ENCODE peak calls at places on chromosomes 1 and 21, in seven cellular contexts. One of them, this sample, is unnamed.

GRCh38 chr1:243501002-243501401 is 245.2 kb downstream of the SDCCAG8 start:
- DNase-seq in heart right ventricle: no peak
- DNase-seq in naive thymus-derived CD4-positive, alpha-beta T cell: no peak
- DNase-seq in CD8-positive, alpha-beta memory T cell: no peak
- DNase-seq in pancreas: no peak
- DNase-seq in endothelial cell of umbilical vein: no peak
- DNase-seq in Panc1: no peak
- DNase-seq in this sample: no peak

GRCh38 chr1:2518528-2518927 is 7.9 kb downstream of the PANK4 start:
- DNase-seq in heart right ventricle: no peak
- DNase-seq in naive thymus-derived CD4-positive, alpha-beta T cell: no peak
- DNase-seq in CD8-positive, alpha-beta memory T cell: no peak
- DNase-seq in pancreas: no peak
- DNase-seq in endothelial cell of umbilical vein: no peak
- DNase-seq in Panc1: no peak
- DNase-seq in this sample: no peak

GRCh38 chr1:224747578-224747977 is 131.5 kb downstream of the CNIH3 start:
- DNase-seq in heart right ventricle: no peak
- DNase-seq in naive thymus-derived CD4-positive, alpha-beta T cell: no peak
- DNase-seq in CD8-positive, alpha-beta memory T cell: no peak
- DNase-seq in pancreas: no peak
- DNase-seq in endothelial cell of umbilical vein: no peak
- DNase-seq in Panc1: no peak
- DNase-seq in this sample: no peak

GRCh38 chr1:83998205-83998598 is 730 bp downstream of the TTLL7 start:
- DNase-seq in heart right ventricle: no peak
- DNase-seq in naive thymus-derived CD4-positive, alpha-beta T cell: no peak
- DNase-seq in CD8-positive, alpha-beta memory T cell: no peak
- DNase-seq in pancreas: no peak
- DNase-seq in endothelial cell of umbilical vein: peak; percentile 11
- DNase-seq in Panc1: no peak
- DNase-seq in this sample: peak; percentile 31

GRCh38 chr1:239952348-239953307 is 139.1 kb upstream of the FMN2 start:
- DNase-seq in heart right ventricle: no peak
- DNase-seq in naive thymus-derived CD4-positive, alpha-beta T cell: no peak
- DNase-seq in CD8-positive, alpha-beta memory T cell: no peak
- DNase-seq in pancreas: peak; percentile 41
- DNase-seq in endothelial cell of umbilical vein: no peak
- DNase-seq in Panc1: no peak
- DNase-seq in this sample: no peak

GRCh38 chr1:41642922-41643321 is 158.4 kb upstream of the EDN2 start:
- DNase-seq in heart right ventricle: no peak
- DNase-seq in naive thymus-derived CD4-positive, alpha-beta T cell: no peak
- DNase-seq in CD8-positive, alpha-beta memory T cell: no peak
- DNase-seq in pancreas: no peak
- DNase-seq in endothelial cell of umbilical vein: no peak
- DNase-seq in Panc1: no peak
- DNase-seq in this sample: no peak

GRCh38 chr1:201538618-201539551 is at the start of gene NAV1:
- DNase-seq in heart right ventricle: peak; percentile 70
- DNase-seq in naive thymus-derived CD4-positive, alpha-beta T cell: no peak
- DNase-seq in CD8-positive, alpha-beta memory T cell: no peak
- DNase-seq in pancreas: peak; percentile 54
- DNase-seq in endothelial cell of umbilical vein: peak; percentile 84
- DNase-seq in Panc1: no peak
- DNase-seq in this sample: peak; percentile 59

GRCh38 chr1:181485276-181486097 is 2.2 kb downstream of the CACNA1E start:
- DNase-seq in heart right ventricle: no peak
- DNase-seq in naive thymus-derived CD4-positive, alpha-beta T cell: no peak
- DNase-seq in CD8-positive, alpha-beta memory T cell: no peak
- DNase-seq in pancreas: peak; percentile 21
- DNase-seq in endothelial cell of umbilical vein: no peak
- DNase-seq in Panc1: no peak
- DNase-seq in this sample: no peak

GRCh38 chr1:221708076-221708571 is 33.8 kb downstream of the DUSP10 start:
- DNase-seq in heart right ventricle: no peak
- DNase-seq in naive thymus-derived CD4-positive, alpha-beta T cell: no peak
- DNase-seq in CD8-positive, alpha-beta memory T cell: peak; percentile 70
- DNase-seq in pancreas: no peak
- DNase-seq in endothelial cell of umbilical vein: no peak
- DNase-seq in Panc1: no peak
- DNase-seq in this sample: no peak

GRCh38 chr1:4612991-4613390 is 41.4 kb upstream of the AJAP1 start:
- DNase-seq in heart right ventricle: no peak
- DNase-seq in naive thymus-derived CD4-positive, alpha-beta T cell: no peak
- DNase-seq in CD8-positive, alpha-beta memory T cell: no peak
- DNase-seq in pancreas: no peak
- DNase-seq in endothelial cell of umbilical vein: no peak
- DNase-seq in Panc1: no peak
- DNase-seq in this sample: no peak
- H3K9me3 ChIP-seq in heart right ventricle: no peaks in the 10 kb centered on the region
- H3K9me3 ChIP-seq in naive thymus-derived CD4-positive, alpha-beta T cell: peaks cover 12% of the 10 kb centered on the region
- H3K9me3 ChIP-seq in CD8-positive, alpha-beta memory T cell: no peaks in the 10 kb centered on the region
- H3K9me3 ChIP-seq in pancreas: no peaks in the 10 kb centered on the region
- H3K9me3 ChIP-seq in endothelial cell of umbilical vein: peaks cover 4% of the 10 kb centered on the region
- H3K9me3 ChIP-seq in Panc1: no peaks in the 10 kb centered on the region
- H3K9me3 ChIP-seq in this sample: peaks cover 22% of the 10 kb centered on the region

GRCh38 chr1:44802306-44803061 is 2.3 kb downstream of the PLK3 start:
- DNase-seq in heart right ventricle: no peak
- DNase-seq in naive thymus-derived CD4-positive, alpha-beta T cell: no peak
- DNase-seq in CD8-positive, alpha-beta memory T cell: peak; percentile 62
- DNase-seq in pancreas: no peak
- DNase-seq in endothelial cell of umbilical vein: no peak
- DNase-seq in Panc1: no peak
- DNase-seq in this sample: no peak
- H3K27ac ChIP-seq in heart right ventricle: peak overlapping the region; percentile 95
- H3K27ac ChIP-seq in naive thymus-derived CD4-positive, alpha-beta T cell: peak overlapping the region; percentile 94
- H3K27ac ChIP-seq in CD8-positive, alpha-beta memory T cell: peak overlapping the region; percentile 93
- H3K27ac ChIP-seq in pancreas: no peak overlapping the region
- H3K27ac ChIP-seq in endothelial cell of umbilical vein: peak overlapping the region; percentile 12
- H3K27ac ChIP-seq in Panc1: no peak overlapping the region
- H3K27ac ChIP-seq in this sample: no peak overlapping the region

DNA sequence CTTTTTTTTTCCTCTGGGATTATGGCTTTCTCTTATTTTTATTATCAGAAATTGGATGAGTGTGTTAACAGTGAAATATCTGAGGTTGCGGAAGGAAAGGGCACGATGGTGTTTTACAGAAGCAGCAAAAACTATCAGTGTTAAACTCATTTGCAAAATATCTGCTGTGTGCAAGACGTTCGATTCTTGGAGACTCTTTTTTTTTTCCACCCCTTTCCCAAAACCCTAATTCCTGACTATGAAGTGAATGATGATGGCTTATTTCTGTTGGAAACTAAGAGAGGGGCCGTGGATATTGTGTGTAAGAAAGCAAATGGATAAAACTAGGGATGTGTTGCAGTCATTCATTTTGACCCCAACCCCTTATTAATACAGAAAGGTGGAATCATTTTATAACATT is 677 bp downstream of the NCAM2 start:
- DNase-seq in heart right ventricle: no peak
- DNase-seq in naive thymus-derived CD4-positive, alpha-beta T cell: no peak
- DNase-seq in CD8-positive, alpha-beta memory T cell: no peak
- DNase-seq in pancreas: no peak
- DNase-seq in endothelial cell of umbilical vein: no peak
- DNase-seq in Panc1: no peak
- DNase-seq in this sample: no peak
- H3K4me3 ChIP-seq in heart right ventricle: peak overlapping the region; percentile 56
- H3K4me3 ChIP-seq in naive thymus-derived CD4-positive, alpha-beta T cell: peak overlapping the region; percentile 9
- H3K4me3 ChIP-seq in CD8-positive, alpha-beta memory T cell: peak overlapping the region; percentile 40
- H3K4me3 ChIP-seq in pancreas: peak overlapping the region; percentile 43
- H3K4me3 ChIP-seq in endothelial cell of umbilical vein: no peak overlapping the region
- H3K4me3 ChIP-seq in Panc1: peak overlapping the region; percentile 58
- H3K4me3 ChIP-seq in this sample: no peak overlapping the region

DNA sequence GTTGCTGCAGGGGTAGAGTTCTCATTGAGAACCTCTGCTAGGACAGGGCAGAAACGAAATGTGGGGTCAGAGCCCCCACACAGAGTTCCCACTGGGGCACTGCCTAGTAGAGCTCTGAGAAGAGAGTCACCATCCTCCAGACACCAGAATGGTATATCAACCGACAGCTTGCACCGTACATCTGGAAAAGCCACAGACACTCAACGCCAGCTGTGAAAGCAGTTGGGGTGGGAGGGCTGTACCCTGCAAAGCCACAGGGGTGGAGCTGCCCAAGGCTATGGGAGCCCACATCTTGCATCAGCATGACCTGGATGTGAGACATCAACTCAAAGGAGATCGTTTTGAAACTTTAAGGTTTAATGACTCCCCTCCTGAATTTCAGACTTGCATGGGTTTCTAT is 284.0 kb upstream of the DEPDC1 start:
- DNase-seq in heart right ventricle: no peak
- DNase-seq in naive thymus-derived CD4-positive, alpha-beta T cell: no peak
- DNase-seq in CD8-positive, alpha-beta memory T cell: no peak
- DNase-seq in pancreas: no peak
- DNase-seq in endothelial cell of umbilical vein: no peak
- DNase-seq in Panc1: no peak
- DNase-seq in this sample: no peak
- H3K9me3 ChIP-seq in heart right ventricle: no peaks in the 10 kb centered on the region
- H3K9me3 ChIP-seq in naive thymus-derived CD4-positive, alpha-beta T cell: peaks cover 4% of the 10 kb centered on the region
- H3K9me3 ChIP-seq in CD8-positive, alpha-beta memory T cell: no peaks in the 10 kb centered on the region
- H3K9me3 ChIP-seq in pancreas: no peaks in the 10 kb centered on the region
- H3K9me3 ChIP-seq in endothelial cell of umbilical vein: no peaks in the 10 kb centered on the region
- H3K9me3 ChIP-seq in Panc1: no peaks in the 10 kb centered on the region
- H3K9me3 ChIP-seq in this sample: peaks cover 6% of the 10 kb centered on the region

GRCh38 chr21:27425574-27425973 is 458.7 kb upstream of the ADAMTS5 start:
- DNase-seq in heart right ventricle: no peak
- DNase-seq in naive thymus-derived CD4-positive, alpha-beta T cell: no peak
- DNase-seq in CD8-positive, alpha-beta memory T cell: no peak
- DNase-seq in pancreas: no peak
- DNase-seq in endothelial cell of umbilical vein: no peak
- DNase-seq in Panc1: no peak
- DNase-seq in this sample: no peak
- H3K27ac ChIP-seq in heart right ventricle: no peak overlapping the region
- H3K27ac ChIP-seq in naive thymus-derived CD4-positive, alpha-beta T cell: no peak overlapping the region
- H3K27ac ChIP-seq in CD8-positive, alpha-beta memory T cell: no peak overlapping the region
- H3K27ac ChIP-seq in pancreas: no peak overlapping the region
- H3K27ac ChIP-seq in endothelial cell of umbilical vein: no peak overlapping the region
- H3K27ac ChIP-seq in Panc1: no peak overlapping the region
- H3K27ac ChIP-seq in this sample: no peak overlapping the region

DNA sequence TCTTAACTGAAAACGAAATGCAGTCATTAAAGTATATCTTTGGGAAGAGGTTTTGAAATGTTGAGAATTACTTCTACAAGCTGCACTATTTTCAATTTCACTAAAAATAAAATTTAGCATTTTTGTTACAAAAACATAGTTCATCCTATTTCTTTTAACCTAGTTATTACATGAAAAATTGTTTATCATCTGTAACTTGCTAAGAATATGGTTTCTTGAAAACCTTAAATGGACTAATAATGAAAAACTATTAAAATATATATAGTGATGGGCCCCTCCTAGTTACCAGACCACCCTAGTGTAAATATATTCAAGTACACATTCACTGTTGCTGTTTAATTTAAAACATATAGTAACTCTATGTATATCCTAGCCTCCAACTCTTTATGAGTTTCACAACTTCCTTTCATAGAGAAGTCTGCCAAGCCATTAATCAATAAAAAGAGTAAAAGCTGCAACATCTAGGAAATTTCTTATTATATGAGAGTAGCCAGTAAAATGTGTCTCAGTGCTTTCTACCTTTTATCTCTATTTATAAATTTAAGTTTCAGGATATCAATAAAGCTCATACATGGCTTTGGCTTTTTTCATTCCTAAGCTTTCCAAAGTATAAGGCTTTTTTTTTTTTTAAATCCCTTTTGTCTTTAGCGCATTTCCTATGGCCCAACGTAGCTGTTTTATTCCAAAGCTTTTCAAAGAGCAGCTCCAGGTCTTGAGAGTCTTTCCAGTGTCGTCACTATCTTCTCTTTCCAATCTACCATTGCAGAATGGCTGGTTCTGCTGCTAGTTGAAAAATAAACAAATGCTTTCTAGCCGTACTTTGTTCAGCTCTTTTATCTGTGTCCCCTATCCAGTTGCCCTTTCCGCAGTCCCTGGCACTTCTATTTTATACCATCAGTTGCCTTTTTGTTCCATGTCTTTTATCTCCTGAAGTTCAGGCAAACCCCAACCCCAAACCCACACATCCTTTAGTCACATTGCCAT is 6.5 kb downstream of the IRF2BP2 start:
- DNase-seq in heart right ventricle: no peak
- DNase-seq in naive thymus-derived CD4-positive, alpha-beta T cell: no peak
- DNase-seq in CD8-positive, alpha-beta memory T cell: no peak
- DNase-seq in pancreas: no peak
- DNase-seq in endothelial cell of umbilical vein: peak; percentile 66
- DNase-seq in Panc1: no peak
- DNase-seq in this sample: no peak
- H3K4me3 ChIP-seq in heart right ventricle: peak overlapping the region; percentile 90
- H3K4me3 ChIP-seq in naive thymus-derived CD4-positive, alpha-beta T cell: peak overlapping the region; percentile 28
- H3K4me3 ChIP-seq in CD8-positive, alpha-beta memory T cell: peak overlapping the region; percentile 93
- H3K4me3 ChIP-seq in pancreas: peak overlapping the region; percentile 96
- H3K4me3 ChIP-seq in endothelial cell of umbilical vein: peak overlapping the region; percentile 57
- H3K4me3 ChIP-seq in Panc1: peak overlapping the region; percentile 100
- H3K4me3 ChIP-seq in this sample: no peak overlapping the region

DNA sequence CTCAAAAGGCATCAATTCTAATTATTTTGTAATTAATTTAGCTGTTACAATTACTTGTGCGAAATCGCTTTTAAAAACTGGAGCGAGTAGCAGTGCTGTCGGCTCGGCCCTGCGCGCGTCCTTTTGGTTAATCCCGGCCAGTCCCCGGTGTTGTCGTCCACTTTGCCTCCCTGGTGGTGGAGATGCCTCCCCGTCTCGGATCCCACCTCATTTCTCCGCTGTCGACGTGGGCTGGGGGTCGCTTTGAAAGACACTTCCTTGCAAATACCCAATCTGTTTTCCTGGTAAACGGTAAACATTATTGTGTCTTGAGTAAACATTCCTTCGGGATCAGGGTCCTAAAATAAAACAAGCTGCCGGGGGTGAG is 3.7 kb downstream of the FOXD3 start:
- DNase-seq in heart right ventricle: no peak
- DNase-seq in naive thymus-derived CD4-positive, alpha-beta T cell: no peak
- DNase-seq in CD8-positive, alpha-beta memory T cell: no peak
- DNase-seq in pancreas: no peak
- DNase-seq in endothelial cell of umbilical vein: no peak
- DNase-seq in Panc1: no peak
- DNase-seq in this sample: no peak
- H3K9me3 ChIP-seq in heart right ventricle: no peaks in the 10 kb centered on the region
- H3K9me3 ChIP-seq in naive thymus-derived CD4-positive, alpha-beta T cell: peaks cover 5% of the 10 kb centered on the region
- H3K9me3 ChIP-seq in CD8-positive, alpha-beta memory T cell: no peaks in the 10 kb centered on the region
- H3K9me3 ChIP-seq in pancreas: no peaks in the 10 kb centered on the region
- H3K9me3 ChIP-seq in endothelial cell of umbilical vein: no peaks in the 10 kb centered on the region
- H3K9me3 ChIP-seq in Panc1: no peaks in the 10 kb centered on the region
- H3K9me3 ChIP-seq in this sample: peaks cover 21% of the 10 kb centered on the region